ENCODE peak calls at places on chromosomes 2 and 18, in four cellular contexts. J is stimulated activated CD8-positive, alpha-beta memory T cell treated with anti-CD3 and anti-CD28 coated beads, Interleukin-2, amount 100 ng/mL, for 1 hour; G is natural killer cell treated with Interleukin-12 subunit alpha and Interleukin-12 subunit beta and Interleukin-15 and Interleukin-18, amount 100 ng/mL, for 72 hours; X is PC-3. T is an unnamed sample.

GRCh38 chr2:98465456-98466201 is 21.0 kb downstream of the INPP4A start:
- DNase-seq in J (peak), G (no peak), X (peak), T (peak)

GRCh38 chr2:138365581-138365980 is 136.0 kb upstream of the SPOPL start:
- DNase-seq in J (no peak), G (no peak), X (no peak), T (no peak)

GRCh38 chr2:30565860-30566358 is 118.9 kb downstream of the LCLAT1 start:
- DNase-seq in J (no peak), G (no peak), X (no peak), T (peak)

GRCh38 chr2:229431331-229431954 is 160.4 kb upstream of the PID1 start:
- DNase-seq in J (no peak), G (no peak), X (peak), T (peak)

GRCh38 chr18:37396981-37397720 is 168.4 kb downstream of the CELF4 start:
- DNase-seq in J (no peak), G (no peak), X (no peak), T (no peak)

GRCh38 chr18:13612111-13612997 is 114.0 kb downstream of the FAM210A start:
- DNase-seq in J (peak), G (no peak), X (no peak), T (no peak)

GRCh38 chr2:230793573-230794359 is 71.0 kb upstream of the ITM2C start:
- DNase-seq in J (peak), G (peak), X (peak), T (peak)

GRCh38 chr2:134739879-134740301 is 21.1 kb upstream of the TMEM163 start:
- DNase-seq in J (no peak), G (no peak), X (peak), T (peak)

GRCh38 chr2:130369589-130370341 is 13.9 kb downstream of the PTPN18 start:
- DNase-seq in J (no peak), G (no peak), X (no peak), T (no peak)

GRCh38 chr2:171086352-171087290 is 74.1 kb downstream of the TLK1 start:
- DNase-seq in J (peak), G (peak), X (peak), T (peak)

GRCh38 chr2:65316072-65316471 is 88.4 kb downstream of the ACTR2 start:
- DNase-seq in J (no peak), G (no peak), X (peak), T (no peak)

GRCh38 chr2:221429741-221430491 is 142.2 kb downstream of the EPHA4 start:
- DNase-seq in J (no peak), G (no peak), X (no peak), T (no peak)

GRCh38 chr18:13211537-13211936 is 7.0 kb upstream of the LDLRAD4 start:
- DNase-seq in J (no peak), G (no peak), X (no peak), T (no peak)

GRCh38 chr2:13014783-13015182 is 298.0 kb downstream of the TRIB2 start:
- DNase-seq in J (no peak), G (no peak), X (no peak), T (no peak)

GRCh38 chr2:197759013-197759412 is 26.1 kb downstream of the BOLL start:
- DNase-seq in J (no peak), G (no peak), X (no peak), T (no peak)

GRCh38 chr2:132849118-132849517 is 179.1 kb upstream of the LYPD1 start:
- DNase-seq in J (no peak), G (no peak), X (peak), T (peak)

GRCh38 chr18:50340078-50340477 is 34.8 kb upstream of the SKA1 start:
- DNase-seq in J (no peak), G (no peak), X (no peak), T (no peak)

GRCh38 chr18:59758837-59759236 is 61.6 kb upstream of the CCBE1 start:
- DNase-seq in J (no peak), G (no peak), X (no peak), T (no peak)

GRCh38 chr2:58971511-58971910 is 730.4 kb upstream of the FANCL start:
- DNase-seq in J (no peak), G (no peak), X (no peak), T (no peak)